ENCODE peak calls at places on chromosome 17, in four cellular contexts. One of them, this sample, is unnamed.

GRCh38 chr17:16456770-16457316 is 35.1 kb downstream of the LRRC75A start:
- DNase-seq in tibial artery: no peak
- DNase-seq in foreskin fibroblast: no peak
- DNase-seq in endothelial cell: no peak
- DNase-seq in this sample: no peak

GRCh38 chr17:7841309-7841621 is 7.2 kb downstream of the KDM6B start:
- DNase-seq in tibial artery: no peak
- DNase-seq in foreskin fibroblast: no peak
- DNase-seq in endothelial cell: no peak
- DNase-seq in this sample: no peak

GRCh38 chr17:53588317-53588716 is 234.4 kb upstream of the KIF2B start:
- DNase-seq in tibial artery: no peak
- DNase-seq in foreskin fibroblast: no peak
- DNase-seq in endothelial cell: no peak
- DNase-seq in this sample: no peak

GRCh38 chr17:50863221-50863843 is 2.8 kb downstream of the TOB1 start:
- DNase-seq in tibial artery: no peak
- DNase-seq in foreskin fibroblast: no peak
- DNase-seq in endothelial cell: peak; percentile 63
- DNase-seq in this sample: peak; percentile 23

GRCh38 chr17:7293821-7294613 is 422 bp downstream of the YBX2 start:
- DNase-seq in tibial artery: peak; percentile 61
- DNase-seq in foreskin fibroblast: no peak
- DNase-seq in endothelial cell: peak; percentile 36
- DNase-seq in this sample: no peak

GRCh38 chr17:8828517-8828875 is 29.3 kb upstream of the MFSD6L start:
- DNase-seq in tibial artery: no peak
- DNase-seq in foreskin fibroblast: no peak
- DNase-seq in endothelial cell: no peak
- DNase-seq in this sample: no peak

GRCh38 chr17:6684881-6685767 is 28.0 kb downstream of the SLC13A5 start:
- DNase-seq in tibial artery: no peak
- DNase-seq in foreskin fibroblast: no peak
- DNase-seq in endothelial cell: no peak
- DNase-seq in this sample: no peak

GRCh38 chr17:36524428-36524876 is 10.2 kb downstream of the MYO19 start:
- DNase-seq in tibial artery: no peak
- DNase-seq in foreskin fibroblast: no peak
- DNase-seq in endothelial cell: no peak
- DNase-seq in this sample: peak; percentile 52

GRCh38 chr17:14033166-14033565 is 36.1 kb upstream of the COX10 start:
- DNase-seq in tibial artery: no peak
- DNase-seq in foreskin fibroblast: no peak
- DNase-seq in endothelial cell: no peak
- DNase-seq in this sample: no peak

GRCh38 chr17:40540448-40540847 is 24.8 kb downstream of the CCR7 start:
- DNase-seq in tibial artery: peak; percentile 61
- DNase-seq in foreskin fibroblast: no peak
- DNase-seq in endothelial cell: no peak
- DNase-seq in this sample: no peak

GRCh38 chr17:73749337-73749807 is 105.1 kb upstream of the SDK2 start:
- DNase-seq in tibial artery: no peak
- DNase-seq in foreskin fibroblast: no peak
- DNase-seq in endothelial cell: no peak
- DNase-seq in this sample: no peak

GRCh38 chr17:64148017-64148631 is 18.2 kb upstream of the ERN1 start:
- DNase-seq in tibial artery: no peak
- DNase-seq in foreskin fibroblast: no peak
- DNase-seq in endothelial cell: no peak
- DNase-seq in this sample: no peak

GRCh38 chr17:72561680-72562079 is 440.9 kb downstream of the SOX9 start:
- DNase-seq in tibial artery: no peak
- DNase-seq in foreskin fibroblast: no peak
- DNase-seq in endothelial cell: no peak
- DNase-seq in this sample: no peak

GRCh38 chr17:50059759-50060273 is 3.9 kb downstream of the ITGA3 start:
- DNase-seq in tibial artery: peak; percentile 96
- DNase-seq in foreskin fibroblast: no peak
- DNase-seq in endothelial cell: no peak
- DNase-seq in this sample: no peak

GRCh38 chr17:8647202-8647601 is 16.7 kb upstream of the MYH10 start:
- DNase-seq in tibial artery: no peak
- DNase-seq in foreskin fibroblast: no peak
- DNase-seq in endothelial cell: no peak
- DNase-seq in this sample: no peak

GRCh38 chr17:32483451-32484019 is 3.3 kb upstream of the CDK5R1 start:
- DNase-seq in tibial artery: peak; percentile 89
- DNase-seq in foreskin fibroblast: peak; percentile 45
- DNase-seq in endothelial cell: peak; percentile 38
- DNase-seq in this sample: peak; percentile 61

GRCh38 chr17:4747847-4748246 is 8.1 kb upstream of the CXCL16 start:
- DNase-seq in tibial artery: no peak
- DNase-seq in foreskin fibroblast: no peak
- DNase-seq in endothelial cell: no peak
- DNase-seq in this sample: no peak

GRCh38 chr17:11241611-11242226 is 706 bp downstream of the SHISA6 start:
- DNase-seq in tibial artery: no peak
- DNase-seq in foreskin fibroblast: no peak
- DNase-seq in endothelial cell: no peak
- DNase-seq in this sample: no peak

GRCh38 chr17:57251211-57251787 is 5.0 kb upstream of the MSI2 start:
- DNase-seq in tibial artery: no peak
- DNase-seq in foreskin fibroblast: no peak
- DNase-seq in endothelial cell: no peak
- DNase-seq in this sample: no peak

GRCh38 chr17:73359987-73360410 is 48.2 kb upstream of the CDC42EP4 start:
- DNase-seq in tibial artery: no peak
- DNase-seq in foreskin fibroblast: no peak
- DNase-seq in endothelial cell: no peak
- DNase-seq in this sample: no peak

GRCh38 chr17:48912476-48912875 is 4.3 kb downstream of the UBE2Z start:
- DNase-seq in tibial artery: no peak
- DNase-seq in foreskin fibroblast: no peak
- DNase-seq in endothelial cell: no peak
- DNase-seq in this sample: no peak

GRCh38 chr17:64399767-64400156 is 9.1 kb upstream of the PECAM1 start:
- DNase-seq in tibial artery: no peak
- DNase-seq in foreskin fibroblast: no peak
- DNase-seq in endothelial cell: no peak
- DNase-seq in this sample: no peak

GRCh38 chr17:39818282-39819000 is 45.7 kb downstream of the IKZF3 start:
- DNase-seq in tibial artery: no peak
- DNase-seq in foreskin fibroblast: no peak
- DNase-seq in endothelial cell: no peak
- DNase-seq in this sample: no peak

GRCh38 chr17:43591750-43592562 is 45.8 kb upstream of the ETV4 start:
- DNase-seq in tibial artery: peak; percentile 86
- DNase-seq in foreskin fibroblast: peak; percentile 78
- DNase-seq in endothelial cell: no peak
- DNase-seq in this sample: peak; percentile 57

GRCh38 chr17:44094701-44095387 is 24.3 kb downstream of the G6PC3 start:
- DNase-seq in tibial artery: no peak
- DNase-seq in foreskin fibroblast: no peak
- DNase-seq in endothelial cell: no peak
- DNase-seq in this sample: no peak

GRCh38 chr17:35774499-35774898 is 13.8 kb downstream of the C17orf50 start:
- DNase-seq in tibial artery: peak; percentile 93
- DNase-seq in foreskin fibroblast: no peak
- DNase-seq in endothelial cell: no peak
- DNase-seq in this sample: no peak

GRCh38 chr17:19613979-19614378 is 34.6 kb upstream of the ALDH3A2 start:
- DNase-seq in tibial artery: no peak
- DNase-seq in foreskin fibroblast: no peak
- DNase-seq in endothelial cell: no peak
- DNase-seq in this sample: no peak

GRCh38 chr17:60231691-60232090 is 81.9 kb downstream of the CA4 start:
- DNase-seq in tibial artery: no peak
- DNase-seq in foreskin fibroblast: peak; percentile 25
- DNase-seq in endothelial cell: no peak
- DNase-seq in this sample: peak; percentile 64

GRCh38 chr17:7703584-7704574 is 1.1 kb upstream of the EFNB3 start:
- DNase-seq in tibial artery: no peak
- DNase-seq in foreskin fibroblast: peak; percentile 29
- DNase-seq in endothelial cell: peak; percentile 75
- DNase-seq in this sample: no peak

GRCh38 chr17:76540381-76541300 is 797 bp downstream of the PRCD start:
- DNase-seq in tibial artery: peak; percentile 94
- DNase-seq in foreskin fibroblast: peak; percentile 93
- DNase-seq in endothelial cell: peak; percentile 85
- DNase-seq in this sample: peak; percentile 94

GRCh38 chr17:78986048-78986648 is 6.4 kb upstream of the LGALS3BP start:
- DNase-seq in tibial artery: no peak
- DNase-seq in foreskin fibroblast: no peak
- DNase-seq in endothelial cell: no peak
- DNase-seq in this sample: peak; percentile 30

GRCh38 chr17:688100-688989 is 26.3 kb downstream of the VPS53 start:
- DNase-seq in tibial artery: no peak
- DNase-seq in foreskin fibroblast: no peak
- DNase-seq in endothelial cell: peak; percentile 41
- DNase-seq in this sample: no peak

GRCh38 chr17:3732171-3732570 is 8.5 kb downstream of the HASPIN start:
- DNase-seq in tibial artery: no peak
- DNase-seq in foreskin fibroblast: peak; percentile 26
- DNase-seq in endothelial cell: no peak
- DNase-seq in this sample: peak; percentile 17
- TF ChIP-seq CTCF in tibial artery: no peak
- TF ChIP-seq CTCF in foreskin fibroblast: no peak
- TF ChIP-seq CTCF in endothelial cell: no peak
- TF ChIP-seq CTCF in this sample: peak; percentile 9

DNA sequence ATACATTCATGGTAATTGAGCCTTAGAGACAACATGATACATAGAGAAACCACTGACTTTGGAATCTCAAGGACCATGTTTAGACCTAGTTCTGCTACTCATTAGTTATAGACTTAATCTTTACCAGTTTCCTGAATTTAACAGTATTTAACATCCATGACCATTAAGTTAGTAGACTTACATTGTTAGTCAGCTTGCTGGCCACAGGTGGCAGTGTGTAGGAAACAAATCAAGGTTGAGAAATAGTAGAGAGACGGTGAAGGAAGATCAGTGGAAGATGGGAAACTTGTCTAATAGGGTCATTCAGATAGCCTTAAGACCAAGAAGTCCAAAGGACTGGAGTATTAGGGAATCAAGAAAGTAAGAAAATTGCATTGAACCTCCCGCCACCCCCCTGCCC is 31.0 kb downstream of the OMG start:
- DNase-seq in tibial artery: no peak
- DNase-seq in foreskin fibroblast: no peak
- DNase-seq in endothelial cell: no peak
- DNase-seq in this sample: no peak
- TF ChIP-seq CTCF in tibial artery: no peak
- TF ChIP-seq CTCF in foreskin fibroblast: no peak
- TF ChIP-seq CTCF in endothelial cell: no peak
- TF ChIP-seq CTCF in this sample: peak; percentile 35

DNA sequence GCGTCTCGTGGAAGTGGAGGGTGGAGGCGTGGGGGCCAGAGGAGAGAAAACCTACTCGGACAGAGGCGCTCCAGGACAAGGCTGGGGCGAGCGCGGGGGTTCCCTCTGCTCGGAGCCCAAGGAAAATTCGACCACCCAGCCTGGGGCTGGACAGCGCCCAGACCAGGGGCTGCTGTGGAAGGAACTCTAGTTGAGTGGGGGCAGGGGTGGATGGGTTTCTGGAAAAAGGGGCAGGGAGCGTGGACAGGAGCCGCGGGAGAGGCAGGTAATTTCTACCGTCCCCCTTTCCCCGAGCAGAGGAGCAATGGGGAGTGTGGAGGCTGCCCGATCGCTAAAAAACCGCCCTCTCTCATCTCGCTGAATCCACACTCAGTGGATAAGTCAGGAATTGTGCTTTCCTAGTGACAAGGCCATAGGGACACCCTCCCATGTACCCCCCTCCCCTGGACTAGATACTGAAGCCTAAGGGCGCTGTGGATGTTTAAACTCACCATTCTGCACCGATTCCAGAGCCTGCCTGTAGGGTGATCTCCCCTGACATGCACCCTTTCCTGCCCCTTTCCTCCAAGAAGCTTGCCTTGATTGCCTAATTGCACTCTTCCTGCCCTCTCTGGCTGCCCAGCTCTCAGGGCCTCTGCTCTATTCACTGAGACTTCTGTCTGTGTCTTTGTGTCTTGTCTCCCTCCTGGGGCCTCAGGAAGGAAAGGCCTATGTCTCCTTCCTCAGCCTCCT is 90.7 kb upstream of the TMEM97 start:
- DNase-seq in tibial artery: peak; percentile 48
- DNase-seq in foreskin fibroblast: no peak
- DNase-seq in endothelial cell: peak; percentile 27
- DNase-seq in this sample: no peak
- TF ChIP-seq CTCF in tibial artery: no peak
- TF ChIP-seq CTCF in foreskin fibroblast: peak; percentile 8
- TF ChIP-seq CTCF in endothelial cell: no peak
- TF ChIP-seq CTCF in this sample: peak; percentile 41

GRCh38 chr17:81911277-81911961 is at the start of gene PCYT2:
- DNase-seq in tibial artery: peak; percentile 94
- DNase-seq in foreskin fibroblast: peak; percentile 76
- DNase-seq in endothelial cell: peak; percentile 87
- DNase-seq in this sample: peak; percentile 72

GRCh38 chr17:81911969-81912368 is 770 bp upstream of the PCYT2 start:
- DNase-seq in tibial artery: no peak
- DNase-seq in foreskin fibroblast: no peak
- DNase-seq in endothelial cell: no peak
- DNase-seq in this sample: no peak

GRCh38 chr17:81914103-81914850 is 3.1 kb upstream of the PCYT2 start:
- DNase-seq in tibial artery: no peak
- DNase-seq in foreskin fibroblast: no peak
- DNase-seq in endothelial cell: no peak
- DNase-seq in this sample: no peak

GRCh38 chr17:81913394-81914102 is 2.3 kb upstream of the PCYT2 start:
- DNase-seq in tibial artery: no peak
- DNase-seq in foreskin fibroblast: no peak
- DNase-seq in endothelial cell: no peak
- DNase-seq in this sample: no peak

DNA sequence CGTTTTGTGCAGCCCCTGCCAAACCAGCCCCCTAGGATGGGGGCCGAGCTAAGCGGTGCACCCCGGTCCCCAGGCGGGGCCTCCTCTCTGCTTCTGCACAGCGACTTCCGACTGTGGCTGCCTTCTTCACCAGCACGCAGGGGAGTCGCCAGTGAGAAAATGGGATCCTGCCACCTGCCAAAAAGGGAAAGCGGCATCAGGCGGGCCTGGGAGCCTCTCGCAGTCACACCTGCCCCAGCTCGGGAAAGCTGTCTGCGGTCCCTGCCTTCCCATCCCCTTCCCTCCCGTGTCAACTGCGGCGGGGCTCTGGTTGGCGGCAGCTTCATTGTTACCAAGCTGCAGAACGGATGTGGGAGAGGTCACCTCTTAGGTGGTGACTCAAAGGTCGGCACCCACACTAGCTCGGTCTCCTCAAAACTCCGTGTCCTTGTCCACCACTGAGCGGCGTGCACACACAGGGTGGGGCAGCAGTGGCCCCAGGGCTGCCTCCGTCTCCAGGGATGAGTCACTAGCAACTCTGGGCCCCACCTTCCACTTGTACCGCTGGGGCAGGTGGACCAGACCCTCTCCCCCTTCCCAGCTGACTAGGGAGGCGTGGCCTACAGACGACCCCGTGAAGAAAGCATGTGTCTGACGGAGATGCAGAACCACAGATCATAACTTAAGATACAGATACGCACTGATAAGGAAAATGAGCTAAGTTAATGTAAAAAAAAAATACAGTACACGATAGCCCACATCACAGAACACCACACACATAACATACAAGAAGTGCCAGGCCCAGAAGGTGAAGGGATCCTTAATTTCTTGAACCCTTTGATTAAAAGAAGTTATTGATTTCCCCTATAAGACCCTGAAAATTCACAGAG is 1.5 kb upstream of the PCYT2 start:
- DNase-seq in tibial artery: no peak
- DNase-seq in foreskin fibroblast: no peak
- DNase-seq in endothelial cell: no peak
- DNase-seq in this sample: no peak
- TF ChIP-seq CTCF in tibial artery: no peak
- TF ChIP-seq CTCF in foreskin fibroblast: no peak
- TF ChIP-seq CTCF in endothelial cell: no peak
- TF ChIP-seq CTCF in this sample: no peak